ENCODE peak calls at places on chromosomes 11 and 22, in five cellular contexts. T is left ventricle myocardium inferior, M is A549, Y is astrocyte, W is pancreas. E is an unnamed sample. For H3K4me1, the result is how much of the 10 kb centered on the place peaks cover.

GRCh38 chr11:126669416-126669815 is 313.9 kb downstream of the ST3GAL4 start:
- DNase-seq in T (no peak), M (no peak), Y (peak), W (no peak), E (no peak)

GRCh38 chr11:118227865-118228785 is 3.3 kb upstream of the JAML start:
- DNase-seq in T (no peak), M (no peak), Y (no peak), W (no peak), E (no peak)

GRCh38 chr11:3894128-3894731 is 38.8 kb downstream of the STIM1 start:
- DNase-seq in T (peak), M (no peak), Y (no peak), W (no peak), E (no peak)

GRCh38 chr11:85651118-85651517 is 3.4 kb downstream of the TMEM126A start:
- DNase-seq in T (no peak), M (no peak), Y (no peak), W (no peak), E (no peak)

GRCh38 chr22:46444390-46444854 is 93.0 kb downstream of the CELSR1 start:
- DNase-seq in T (no peak), M (peak), Y (no peak), W (no peak), E (no peak)

GRCh38 chr11:70358797-70359196 is 39.5 kb upstream of the CTTN start:
- DNase-seq in T (no peak), M (no peak), Y (no peak), W (no peak), E (no peak)

GRCh38 chr11:132792341-132793140 is 739.8 kb downstream of the OPCML start:
- DNase-seq in T (no peak), M (no peak), Y (no peak), W (no peak), E (no peak)

GRCh38 chr22:26777402-26777801 is 120.0 kb downstream of the MIAT start:
- DNase-seq in T (no peak), M (no peak), Y (peak), W (no peak), E (no peak)

GRCh38 chr22:23075050-23075449 is 4.7 kb downstream of the GNAZ start:
- DNase-seq in T (peak), M (no peak), Y (no peak), W (no peak), E (no peak)

GRCh38 chr11:93525601-93526000 is 17.6 kb downstream of the SMCO4 start:
- DNase-seq in T (no peak), M (no peak), Y (peak), W (no peak), E (no peak)

GRCh38 chr22:22941831-22942510 is 54.4 kb downstream of the IGLL5 start:
- DNase-seq in T (no peak), M (no peak), Y (no peak), W (peak), E (no peak)

GRCh38 chr11:20207781-20208621 is 47.7 kb upstream of the DBX1 start:
- DNase-seq in T (no peak), M (no peak), Y (no peak), W (no peak), E (no peak)

GRCh38 chr11:61273151-61274078 is 21.7 kb downstream of the VWCE start:
- DNase-seq in T (no peak), M (no peak), Y (no peak), W (no peak), E (no peak)

GRCh38 chr11:29200776-29201574 is 815.9 kb downstream of the KCNA4 start:
- DNase-seq in T (no peak), M (no peak), Y (no peak), W (no peak), E (no peak)

GRCh38 chr22:21963286-21963685 is 10.6 kb upstream of the PPM1F start:
- DNase-seq in T (no peak), M (no peak), Y (no peak), W (no peak), E (no peak)

GRCh38 chr22:49010086-49010863 is 817.4 kb downstream of the BRD1 start:
- DNase-seq in T (no peak), M (no peak), Y (no peak), W (no peak), E (no peak)

GRCh38 chr11:42992594-42992993 is 319.2 kb upstream of the API5 start:
- DNase-seq in T (no peak), M (no peak), Y (no peak), W (no peak), E (no peak)

GRCh38 chr11:7495997-7496545 is 10.8 kb downstream of the OLFML1 start:
- DNase-seq in T (no peak), M (no peak), Y (no peak), W (no peak), E (no peak)

GRCh38 chr11:20112291-20113146 is 47.8 kb downstream of the DBX1 start:
- DNase-seq in T (peak), M (peak), Y (peak), W (peak), E (peak)

GRCh38 chr22:35409783-35410662 is 10.1 kb downstream of the MCM5 start:
- DNase-seq in T (no peak), M (no peak), Y (no peak), W (no peak), E (no peak)

GRCh38 chr11:13720940-13721339 is 52.5 kb downstream of the FAR1 start:
- DNase-seq in T (no peak), M (no peak), Y (no peak), W (no peak), E (no peak)

GRCh38 chr11:64170419-64170818 is 4.5 kb upstream of the MACROD1 start:
- DNase-seq in T (no peak), M (no peak), Y (no peak), W (no peak), E (no peak)

GRCh38 chr11:11545285-11546275 is 76.2 kb downstream of the GALNT18 start:
- DNase-seq in T (no peak), M (no peak), Y (no peak), W (no peak), E (no peak)

GRCh38 chr22:39446239-39446721 is 10.5 kb upstream of the MGAT3 start:
- DNase-seq in T (no peak), M (no peak), Y (no peak), W (no peak), E (no peak)

GRCh38 chr11:86176165-86176884 is 68.2 kb upstream of the EED start:
- DNase-seq in T (no peak), M (no peak), Y (peak), W (no peak), E (no peak)

GRCh38 chr11:4766420-4767043 is 3.2 kb downstream of the OR51F1 start:
- DNase-seq in T (no peak), M (no peak), Y (no peak), W (no peak), E (no peak)

GRCh38 chr22:29205598-29206371 is at the start of gene EMID1:
- DNase-seq in T (peak), M (peak), Y (no peak), W (peak), E (no peak)

GRCh38 chr22:35648066-35649025 is at the start of gene APOL6:
- DNase-seq in T (no peak), M (peak), Y (peak), W (no peak), E (no peak)

GRCh38 chr11:117187007-117187406 is 8.5 kb downstream of the SIDT2 start:
- DNase-seq in T (no peak), M (no peak), Y (no peak), W (peak), E (peak)

GRCh38 chr11:121067026-121067425 is 34.0 kb upstream of the TECTA start:
- DNase-seq in T (no peak), M (no peak), Y (no peak), W (no peak), E (no peak)

GRCh38 chr11:132535830-132536229 is 996.5 kb downstream of the OPCML start:
- DNase-seq in T (no peak), M (no peak), Y (no peak), W (no peak), E (no peak)

GRCh38 chr11:10503217-10503616 is 37.8 kb downstream of the RNF141 start:
- DNase-seq in T (no peak), M (no peak), Y (no peak), W (no peak), E (no peak)

GRCh38 chr11:123135863-123136446 is 59.1 kb downstream of the CLMP start:
- DNase-seq in T (no peak), M (no peak), Y (no peak), W (no peak), E (no peak)

GRCh38 chr22:40422558-40423245 is 52.3 kb downstream of the SGSM3 start:
- DNase-seq in T (peak), M (no peak), Y (no peak), W (no peak), E (no peak)

GRCh38 chr11:124329787-124330478 is 9.9 kb upstream of the OR8D2 start:
- DNase-seq in T (no peak), M (no peak), Y (peak), W (no peak), E (no peak)

GRCh38 chr22:30575011-30575671 is 676 bp upstream of the GAL3ST1 start:
- DNase-seq in T (peak), M (no peak), Y (peak), W (peak), E (no peak)

DNA sequence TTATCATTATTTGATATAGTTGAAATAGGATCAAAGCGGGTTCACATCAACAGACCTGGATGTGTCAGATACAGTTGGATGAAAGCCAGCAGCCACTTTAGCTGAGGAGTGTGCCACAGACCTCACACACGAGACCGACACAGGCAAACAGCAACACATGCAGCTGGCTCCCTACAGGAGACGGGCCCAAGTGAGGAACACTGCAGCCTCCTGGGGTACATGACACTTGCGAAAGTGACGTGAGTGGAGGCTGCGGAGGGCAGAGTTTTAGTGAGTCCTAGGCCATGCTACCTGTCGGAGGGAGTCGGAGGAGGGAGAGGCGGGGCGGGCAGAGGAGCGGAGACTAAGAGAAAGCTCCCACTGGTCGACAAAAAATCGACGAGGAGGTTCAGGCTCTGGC is 100.9 kb upstream of the BID start:
- DNase-seq in T (no peak), M (no peak), Y (no peak), W (no peak), E (no peak)
- H3K27ac ChIP-seq in T (peak), M (no peak), Y (no peak), W (no peak), E (no peak)

GRCh38 chr22:31839986-31840385 is 86.2 kb downstream of the DEPDC5 start:
- DNase-seq in T (no peak), M (no peak), Y (no peak), W (no peak), E (no peak)

GRCh38 chr22:31838917-31839316 is 85.1 kb downstream of the DEPDC5 start:
- DNase-seq in T (no peak), M (no peak), Y (peak), W (no peak), E (no peak)

GRCh38 chr22:31833930-31834329 is 80.1 kb downstream of the DEPDC5 start:
- DNase-seq in T (no peak), M (no peak), Y (no peak), W (no peak), E (no peak)

GRCh38 chr22:31840581-31840980 is 86.8 kb downstream of the DEPDC5 start:
- DNase-seq in T (no peak), M (no peak), Y (no peak), W (no peak), E (no peak)

DNA sequence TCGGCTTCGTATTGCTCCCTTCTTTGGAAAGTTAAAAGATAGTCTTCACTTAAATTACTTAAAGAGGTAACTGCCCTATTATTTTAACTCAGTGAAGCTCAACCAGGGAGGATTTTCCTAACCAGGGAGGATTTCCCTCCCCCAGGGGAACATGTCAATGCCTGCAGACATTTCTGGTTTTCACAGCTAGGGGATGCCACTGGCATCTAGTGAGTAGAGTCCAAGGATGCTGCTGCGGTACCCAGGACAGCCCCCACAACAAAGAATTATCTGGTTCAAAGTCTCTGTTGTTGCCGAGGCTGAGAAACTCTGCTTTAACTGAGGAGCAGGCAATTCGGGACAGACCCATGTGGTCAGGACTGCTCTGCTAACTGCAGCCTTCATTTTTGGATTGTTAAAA is 82.2 kb downstream of the DEPDC5 start:
- DNase-seq in T (no peak), M (no peak), Y (no peak), W (no peak), E (no peak)
- TF ChIP-seq CTCF in T (no peak), M (no peak), Y (no peak), W (no peak), E (no peak)

GRCh38 chr22:20664594-20664959 is 109.3 kb upstream of the SERPIND1 start:
- DNase-seq in T (no peak), M (no peak), Y (no peak), W (no peak), E (no peak)

GRCh38 chr22:20671409-20672081 is 102.4 kb upstream of the SERPIND1 start:
- DNase-seq in T (no peak), M (no peak), Y (no peak), W (no peak), E (no peak)

GRCh38 chr22:20663137-20663828 is 110.6 kb upstream of the SERPIND1 start:
- DNase-seq in T (no peak), M (no peak), Y (no peak), W (no peak), E (no peak)

GRCh38 chr22:20663941-20664593 is 109.8 kb upstream of the SERPIND1 start:
- DNase-seq in T (no peak), M (no peak), Y (no peak), W (no peak), E (no peak)

GRCh38 chr22:20666560-20666959 is 107.4 kb upstream of the SERPIND1 start:
- DNase-seq in T (no peak), M (no peak), Y (no peak), W (no peak), E (no peak)
- H3K4me1 ChIP-seq in T (under half), M (under half), Y (under half), W (under half), E (under half)

DNA sequence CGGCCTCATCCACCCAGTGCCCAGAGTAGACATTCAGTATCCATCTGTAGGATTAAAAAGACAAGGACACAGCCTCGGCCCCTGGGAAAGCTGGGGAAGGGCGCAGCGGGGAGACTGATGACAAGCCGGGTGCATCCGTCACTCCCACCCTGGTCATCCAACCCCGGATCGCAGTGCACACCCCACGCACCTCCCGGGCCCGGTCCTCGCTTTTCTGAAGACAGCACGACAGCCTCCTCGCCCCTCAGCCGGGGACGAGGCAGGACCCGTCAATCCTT is 1.1 kb downstream of the FCHSD2 start:
- DNase-seq in T (peak), M (peak), Y (no peak), W (peak), E (no peak)
- H3K27ac ChIP-seq in T (peak), M (peak), Y (peak), W (no peak), E (peak)

GRCh38 chr11:103326070-103326794 is 217.0 kb downstream of the DYNC2H1 start:
- DNase-seq in T (no peak), M (peak), Y (peak), W (peak), E (no peak)
- TF ChIP-seq CTCF in T (peak), M (peak), Y (peak), W (peak), E (peak)

GRCh38 chr11:76087749-76088148 is 118.6 kb downstream of the WNT11 start:
- DNase-seq in T (no peak), M (no peak), Y (no peak), W (no peak), E (no peak)
- H3K4me1 ChIP-seq in T (under half), M (under half), Y (under half), W (under half), E (under half)

DNA sequence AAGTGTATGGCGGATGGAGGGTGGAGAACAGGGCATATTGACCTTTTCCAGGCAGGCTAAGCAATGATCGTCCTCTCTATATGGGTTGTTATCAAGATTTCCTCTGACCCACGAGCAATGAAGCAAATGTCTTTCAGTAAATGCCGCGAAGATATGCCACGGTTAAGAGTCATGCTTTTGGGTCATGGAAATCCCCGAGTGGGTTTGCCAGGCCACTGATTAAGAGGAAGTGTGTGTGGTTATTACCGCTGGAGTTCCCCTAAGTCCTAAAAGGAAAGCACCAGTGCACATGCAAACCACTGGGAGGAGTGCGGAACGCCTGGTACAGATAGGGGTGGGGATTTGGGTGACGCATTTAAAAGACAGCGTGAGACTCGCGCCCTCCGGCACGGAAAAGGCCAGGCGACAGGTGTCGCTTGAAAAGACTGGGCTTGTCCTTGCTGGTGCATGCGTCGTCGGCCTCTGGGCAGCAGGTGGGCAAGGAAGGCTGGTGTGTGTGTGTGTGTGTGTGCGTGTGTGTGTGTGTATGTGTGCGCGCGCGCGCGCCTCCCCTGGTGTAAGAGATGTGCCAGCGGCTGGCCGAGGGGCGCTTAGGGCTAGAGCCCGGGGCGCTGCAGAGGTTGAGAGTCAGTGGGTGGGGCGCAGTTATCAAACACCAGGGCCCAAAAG is at the start of gene BIRC3:
- DNase-seq in T (peak), M (peak), Y (peak), W (peak), E (peak)
- H3K27ac ChIP-seq in T (peak), M (peak), Y (peak), W (peak), E (peak)

GRCh38 chr11:71987521-71987920 is 11.2 kb upstream of the IL18BP start:
- DNase-seq in T (no peak), M (no peak), Y (no peak), W (no peak), E (no peak)

GRCh38 chr11:71991494-71991893 is 7.2 kb upstream of the IL18BP start:
- DNase-seq in T (no peak), M (no peak), Y (no peak), W (no peak), E (no peak)

GRCh38 chr11:71992331-71992730 is 6.4 kb upstream of the IL18BP start:
- DNase-seq in T (no peak), M (no peak), Y (no peak), W (no peak), E (no peak)

GRCh38 chr11:71988050-71988449 is 10.7 kb upstream of the IL18BP start:
- DNase-seq in T (no peak), M (no peak), Y (peak), W (no peak), E (no peak)

DNA sequence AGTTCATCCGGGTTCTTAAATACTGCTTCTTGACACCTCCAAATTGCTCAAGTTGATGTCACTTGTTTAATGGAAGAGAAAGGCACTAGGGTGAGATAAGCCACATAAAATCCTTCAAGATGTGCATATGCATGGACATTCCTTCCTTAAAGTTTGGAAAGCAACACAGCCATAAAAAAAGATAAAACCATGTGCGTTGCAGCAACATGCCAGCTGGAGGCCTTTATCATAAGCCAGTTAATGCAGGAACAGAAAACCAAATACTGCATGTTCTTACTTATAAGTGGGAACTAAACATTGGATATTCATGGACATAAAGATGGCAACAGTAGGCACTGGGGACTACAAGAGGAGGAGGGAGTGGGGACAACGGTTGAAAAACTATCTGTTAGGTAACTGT is 8.0 kb upstream of the IL18BP start:
- DNase-seq in T (no peak), M (no peak), Y (no peak), W (no peak), E (no peak)
- TF ChIP-seq CTCF in T (no peak), M (no peak), Y (no peak), W (no peak), E (no peak)

GRCh38 chr11:9014826-9015225 is 11.0 kb upstream of the NRIP3 start:
- DNase-seq in T (no peak), M (no peak), Y (peak), W (no peak), E (no peak)
- H3K4me1 ChIP-seq in T (under half), M (under half), Y (under half), W (under half), E (under half)

E was measured in RWPE2.